ENCODE peak calls at places on chromosomes 2 and 18, in eight cellular contexts. X, H, P, N, K, O, B and T are unnamed samples.

GRCh38 chr2:206230060-206230890 is 44.2 kb upstream of the ZDBF2 start:
- DNase-seq in X (no peak), H (peak; percentile 34), P (peak; percentile 43), N (no peak), K (no peak), O (no peak), B (no peak), T (peak; percentile 76)

GRCh38 chr2:12055219-12055618 is 308.8 kb downstream of the LPIN1 start:
- DNase-seq in X (no peak), H (no peak), P (no peak), N (no peak), K (no peak), O (no peak), B (no peak), T (no peak)

GRCh38 chr2:15667579-15668556 is 76.2 kb downstream of the DDX1 start:
- DNase-seq in X (peak; percentile 60), H (no peak), P (peak; percentile 19), N (no peak), K (no peak), O (no peak), B (no peak), T (no peak)

GRCh38 chr2:186748354-186748753 is 54.5 kb downstream of the FAM171B start:
- DNase-seq in X (no peak), H (no peak), P (no peak), N (no peak), K (no peak), O (no peak), B (no peak), T (no peak)

GRCh38 chr2:38216886-38217285 is 140.9 kb upstream of the CYP1B1 start:
- DNase-seq in X (no peak), H (no peak), P (no peak), N (no peak), K (no peak), O (no peak), B (no peak), T (no peak)

GRCh38 chr2:240425697-240426096 is 9.8 kb upstream of the GPC1 start:
- DNase-seq in X (no peak), H (no peak), P (no peak), N (no peak), K (no peak), O (no peak), B (no peak), T (no peak)

GRCh38 chr2:179268277-179268935 is 3.8 kb upstream of the SESTD1 start:
- DNase-seq in X (peak; percentile 85), H (no peak), P (peak; percentile 40), N (no peak), K (no peak), O (no peak), B (peak; percentile 78), T (peak; percentile 39)

GRCh38 chr2:101388232-101388631 is 929 bp upstream of the CREG2 start:
- DNase-seq in X (peak; percentile 83), H (no peak), P (peak; percentile 40), N (peak; percentile 56), K (no peak), O (peak; percentile 43), B (no peak), T (no peak)

GRCh38 chr2:134988994-134989605 is 58.1 kb downstream of the MAP3K19 start:
- DNase-seq in X (peak; percentile 60), H (no peak), P (peak; percentile 44), N (peak; percentile 7), K (no peak), O (no peak), B (peak; percentile 9), T (peak; percentile 49)

GRCh38 chr2:95007822-95008221 is 17.7 kb upstream of the MAL start:
- DNase-seq in X (no peak), H (no peak), P (no peak), N (no peak), K (no peak), O (no peak), B (no peak), T (no peak)

GRCh38 chr2:70994055-70994444 is 623 bp downstream of the TEX261 start:
- DNase-seq in X (peak; percentile 14), H (no peak), P (peak; percentile 6), N (no peak), K (no peak), O (no peak), B (peak; percentile 27), T (no peak)

GRCh38 chr2:42673989-42674564 is 89.9 kb downstream of the OXER1 start:
- DNase-seq in X (no peak), H (no peak), P (no peak), N (no peak), K (no peak), O (no peak), B (no peak), T (no peak)

GRCh38 chr2:208579678-208580077 is 173.1 kb downstream of the PTH2R start:
- DNase-seq in X (no peak), H (no peak), P (no peak), N (no peak), K (no peak), O (no peak), B (no peak), T (no peak)

GRCh38 chr2:20448246-20449046 is 1.6 kb downstream of the RHOB start:
- DNase-seq in X (peak; percentile 37), H (no peak), P (peak; percentile 29), N (no peak), K (no peak), O (no peak), B (no peak), T (no peak)

GRCh38 chr2:40754912-40755311 is 303.0 kb upstream of the SLC8A1 start:
- DNase-seq in X (no peak), H (no peak), P (no peak), N (no peak), K (no peak), O (no peak), B (no peak), T (no peak)

GRCh38 chr2:226763320-226763719 is 36.3 kb downstream of the IRS1 start:
- DNase-seq in X (peak; percentile 52), H (no peak), P (peak; percentile 38), N (no peak), K (no peak), O (no peak), B (no peak), T (no peak)

GRCh38 chr2:139293992-139294548 is 513.9 kb upstream of the NXPH2 start:
- DNase-seq in X (no peak), H (no peak), P (no peak), N (no peak), K (no peak), O (no peak), B (no peak), T (no peak)

GRCh38 chr2:238439093-238439849 is 12.5 kb downstream of the ASB1 start:
- DNase-seq in X (peak; percentile 100), H (no peak), P (peak; percentile 97), N (no peak), K (no peak), O (peak; percentile 98), B (no peak), T (no peak)

GRCh38 chr2:43515248-43515647 is 80.6 kb downstream of the THADA start:
- DNase-seq in X (no peak), H (no peak), P (no peak), N (no peak), K (no peak), O (no peak), B (no peak), T (no peak)

GRCh38 chr2:67848551-67848950 is 214.3 kb downstream of the C1D start:
- DNase-seq in X (no peak), H (no peak), P (no peak), N (no peak), K (no peak), O (no peak), B (no peak), T (no peak)

GRCh38 chr2:96180002-96180401 is 28.6 kb downstream of the STARD7 start:
- DNase-seq in X (no peak), H (no peak), P (no peak), N (no peak), K (no peak), O (no peak), B (no peak), T (no peak)

GRCh38 chr18:3213231-3214059 is 6.3 kb downstream of the MYOM1 start:
- DNase-seq in X (peak; percentile 30), H (no peak), P (peak; percentile 12), N (no peak), K (no peak), O (peak; percentile 52), B (peak; percentile 24), T (no peak)

GRCh38 chr2:229733606-229734205 is 19.4 kb upstream of the DNER start:
- DNase-seq in X (no peak), H (no peak), P (no peak), N (peak; percentile 12), K (no peak), O (no peak), B (no peak), T (no peak)

GRCh38 chr18:14924226-14924625 is 176.3 kb downstream of the ANKRD30B start:
- DNase-seq in X (no peak), H (no peak), P (no peak), N (no peak), K (peak; percentile 14), O (no peak), B (no peak), T (no peak)

GRCh38 chr2:106034325-106034724 is 159.8 kb downstream of the UXS1 start:
- DNase-seq in X (no peak), H (no peak), P (no peak), N (no peak), K (no peak), O (no peak), B (no peak), T (no peak)

GRCh38 chr2:197008229-197008628 is 81.7 kb upstream of the PGAP1 start:
- DNase-seq in X (peak; percentile 66), H (no peak), P (no peak), N (no peak), K (no peak), O (peak; percentile 31), B (no peak), T (no peak)
- TF ChIP-seq CTCF in X (no peak), H (no peak), P (no peak), N (no peak), K (no peak), O (no peak), B (no peak), T (no peak)

DNA sequence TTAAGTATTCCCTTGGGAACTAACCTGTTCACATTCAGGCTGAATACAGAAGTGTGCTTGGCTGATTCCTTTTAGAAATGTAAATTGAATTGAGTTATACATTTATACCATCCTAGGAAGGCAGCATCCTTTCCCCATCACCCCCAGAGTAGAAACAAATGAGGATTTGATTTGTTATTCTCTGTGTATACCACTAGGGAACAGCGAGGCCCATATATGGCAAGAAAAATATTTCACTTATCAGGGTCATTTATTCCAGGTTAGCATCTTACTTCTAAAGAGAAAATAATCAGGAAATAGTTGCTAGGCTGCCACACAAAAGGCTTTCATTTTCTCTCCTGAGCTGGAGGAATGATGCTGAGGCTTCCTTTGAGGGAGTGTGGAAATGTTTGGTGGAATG is 516.9 kb downstream of the PIK3C3 start:
- DNase-seq in X (no peak), H (no peak), P (no peak), N (no peak), K (no peak), O (no peak), B (no peak), T (no peak)
- TF ChIP-seq CTCF in X (no peak), H (no peak), P (no peak), N (no peak), K (no peak), O (no peak), B (no peak), T (no peak)

GRCh38 chr2:2826621-2827020 is 495.5 kb upstream of the MYT1L start:
- DNase-seq in X (no peak), H (no peak), P (no peak), N (no peak), K (peak; percentile 15), O (no peak), B (no peak), T (no peak)
- TF ChIP-seq CTCF in X (no peak), H (no peak), P (no peak), N (no peak), K (no peak), O (no peak), B (no peak), T (no peak)

GRCh38 chr2:200127852-200128251 is 172.5 kb downstream of the MAIP1 start:
- DNase-seq in X (peak; percentile 65), H (no peak), P (peak; percentile 26), N (no peak), K (no peak), O (peak; percentile 67), B (no peak), T (no peak)
- TF ChIP-seq CTCF in X (peak; percentile 6), H (no peak), P (peak; percentile 11), N (no peak), K (no peak), O (peak; percentile 48), B (no peak), T (no peak)